ENCODE peak calls at places on chromosomes 3 and 15, in ten cellular contexts. H is AG04450, X is endothelial cell, C is GM13976, K is endodermal cell, A is IMR-90, Q is spleen, U is heart left ventricle, I is neural crest cell, B is coronary artery. P is an unnamed sample.

GRCh38 chr3:165195226-165195625 is 958 bp downstream of the SLITRK3 start:
- DNase-seq in K (peak), A (no peak), Q (no peak), C (no peak), X (no peak), B (no peak), U (no peak), H (no peak), I (peak), P (peak)

GRCh38 chr3:188343894-188344293 is 189.9 kb downstream of the LPP start:
- DNase-seq in H (no peak), B (no peak), X (no peak), U (no peak), C (no peak), K (no peak), Q (no peak), I (no peak), A (no peak), P (no peak)

GRCh38 chr15:64443747-64444621 is 16.4 kb upstream of the ZNF609 start:
- DNase-seq in A (peak), B (no peak), C (peak), X (no peak), K (no peak), Q (no peak), I (no peak), U (no peak), H (peak), P (no peak)

GRCh38 chr3:184448321-184449160 is 68.7 kb downstream of the CHRD start:
- DNase-seq in I (no peak), Q (no peak), K (no peak), H (peak), A (peak), X (no peak), C (no peak), B (no peak), U (no peak), P (no peak)

GRCh38 chr15:100114526-100114925 is 227.2 kb downstream of the ADAMTS17 start:
- DNase-seq in B (no peak), I (no peak), U (peak), C (no peak), A (peak), H (no peak), Q (peak), X (no peak), K (no peak), P (peak)

GRCh38 chr3:24947103-24947502 is 452.5 kb upstream of the THRB start:
- DNase-seq in A (no peak), X (no peak), K (no peak), U (no peak), C (no peak), Q (no peak), H (no peak), I (no peak), B (no peak), P (no peak)

GRCh38 chr3:122247087-122247824 is 63.8 kb downstream of the CASR start:
- DNase-seq in U (no peak), C (no peak), B (no peak), X (no peak), I (no peak), A (no peak), H (no peak), Q (peak), K (no peak), P (no peak)

GRCh38 chr3:24199305-24199704 is 254.2 kb downstream of the NR1D2 start:
- DNase-seq in X (no peak), I (no peak), Q (no peak), B (no peak), U (no peak), H (no peak), A (no peak), K (no peak), C (no peak), P (no peak)

GRCh38 chr3:12662593-12663310 is 1.2 kb downstream of the RAF1 start:
- DNase-seq in U (peak), K (peak), I (peak), H (no peak), X (peak), Q (peak), B (peak), C (no peak), A (peak), P (peak)

GRCh38 chr3:143088835-143089234 is 30.7 kb upstream of the CHST2 start:
- DNase-seq in H (no peak), X (no peak), U (no peak), A (no peak), B (no peak), K (no peak), C (no peak), Q (no peak), I (no peak), P (no peak)

GRCh38 chr3:126555795-126556636 is 2.7 kb downstream of the C3orf22 start:
- DNase-seq in U (peak), H (no peak), Q (peak), A (no peak), I (no peak), K (peak), B (peak), C (peak), X (peak), P (no peak)

GRCh38 chr15:29911705-29912104 is 89.4 kb upstream of the TJP1 start:
- DNase-seq in H (no peak), I (no peak), X (no peak), U (no peak), B (no peak), Q (no peak), A (peak), C (no peak), K (no peak), P (no peak)

GRCh38 chr3:184506579-184506978 is 55.0 kb upstream of the EPHB3 start:
- DNase-seq in B (no peak), A (peak), U (no peak), Q (no peak), C (no peak), K (no peak), X (no peak), H (no peak), I (no peak), P (no peak)

GRCh38 chr15:58758141-58758540 is 8.6 kb upstream of the ADAM10 start:
- DNase-seq in H (no peak), U (no peak), K (no peak), C (peak), A (peak), I (no peak), X (no peak), Q (no peak), B (no peak), P (no peak)

GRCh38 chr15:64089553-64090280 is 3.9 kb downstream of the CIAO2A start:
- DNase-seq in C (peak), Q (no peak), B (no peak), U (no peak), A (no peak), K (no peak), I (no peak), X (no peak), H (no peak), P (no peak)

GRCh38 chr15:83565553-83566159 is 88.3 kb upstream of the ADAMTSL3 start:
- DNase-seq in K (no peak), Q (no peak), I (peak), H (no peak), C (peak), X (peak), U (no peak), A (peak), B (no peak), P (peak)

GRCh38 chr3:15300318-15301078 is 31.9 kb downstream of the SH3BP5 start:
- DNase-seq in A (peak), K (no peak), Q (no peak), B (no peak), U (no peak), C (no peak), H (no peak), I (no peak), X (peak), P (no peak)

GRCh38 chr15:48507416-48508065 is 138.0 kb downstream of the FBN1 start:
- DNase-seq in Q (no peak), X (peak), I (peak), U (no peak), H (peak), A (peak), K (peak), B (no peak), C (peak), P (peak)

GRCh38 chr3:72446406-72447058 is 401.7 kb downstream of the SHQ1 start:
- DNase-seq in A (peak), H (no peak), Q (peak), C (no peak), I (peak), B (peak), K (peak), U (no peak), X (no peak), P (no peak)

DNA sequence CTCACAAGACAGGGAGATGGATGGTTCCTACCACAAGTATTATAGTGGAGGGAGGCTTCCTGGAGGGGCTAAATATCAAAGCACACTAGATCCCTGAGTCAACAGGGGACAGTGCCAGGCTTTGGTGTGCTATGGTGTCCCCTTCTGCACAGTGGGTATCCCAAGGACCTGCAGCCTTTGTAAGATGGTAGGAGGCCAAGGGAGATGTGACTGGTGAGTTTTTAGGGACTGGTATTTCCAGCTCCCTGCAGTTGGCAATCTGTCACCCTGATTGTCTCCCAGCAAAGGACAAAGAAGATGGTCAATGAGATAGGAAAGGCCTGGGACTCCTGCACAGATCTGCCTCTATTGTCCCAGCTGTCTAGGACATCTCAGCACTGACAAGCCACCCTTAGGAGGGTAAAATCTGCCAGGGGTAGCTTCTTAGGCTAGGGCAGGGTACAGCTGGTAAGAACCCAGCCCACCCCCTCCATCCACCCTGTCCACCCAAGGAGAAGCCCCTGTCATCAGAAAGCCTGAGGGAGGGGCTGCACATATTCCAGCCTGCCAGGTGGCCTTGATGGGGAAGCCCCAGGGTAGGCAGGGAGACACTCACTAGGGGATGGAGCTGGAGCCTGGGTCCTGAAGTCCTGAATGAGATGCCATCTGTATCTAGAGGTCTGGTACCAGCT is 623 bp downstream of the CYP1A1 start:
- DNase-seq in Q (no peak), U (no peak), C (no peak), A (no peak), H (no peak), I (no peak), B (peak), X (no peak), K (no peak), P (no peak)
- TF ChIP-seq CTCF in Q (no peak), U (no peak), C (no peak), A (no peak), H (no peak), I (no peak), B (no peak), X (no peak), K (no peak), P (no peak)

GRCh38 chr3:141465221-141465620 is 21.6 kb upstream of the RASA2 start:
- DNase-seq in B (no peak), K (no peak), H (no peak), U (no peak), Q (no peak), X (no peak), A (peak), C (no peak), I (no peak), P (no peak)
- TF ChIP-seq CTCF in B (no peak), K (no peak), H (peak), U (peak), Q (no peak), X (no peak), A (peak), C (no peak), I (no peak), P (no peak)

GRCh38 chr3:135736740-135737139 is 228.8 kb upstream of the PPP2R3A start:
- DNase-seq in K (peak), Q (no peak), B (no peak), X (peak), A (peak), I (no peak), H (no peak), U (no peak), C (no peak), P (peak)
- TF ChIP-seq CTCF in K (peak), Q (no peak), B (no peak), X (peak), A (peak), I (peak), H (peak), U (no peak), C (no peak), P (peak)

GRCh38 chr3:179027326-179027900 is 44.2 kb downstream of the ZMAT3 start:
- DNase-seq in B (no peak), C (no peak), A (peak), Q (no peak), X (no peak), U (no peak), I (no peak), H (no peak), K (no peak), P (peak)
- TF ChIP-seq CTCF in B (no peak), C (no peak), A (peak), Q (no peak), X (no peak), U (no peak), I (no peak), H (peak), K (no peak), P (no peak)

GRCh38 chr3:44509393-44509921 is 32.0 kb upstream of the ZNF445 start:
- DNase-seq in I (no peak), A (no peak), X (no peak), B (no peak), U (no peak), C (no peak), Q (no peak), H (no peak), K (no peak), P (peak)
- TF ChIP-seq CTCF in I (no peak), A (no peak), X (no peak), B (no peak), U (no peak), C (no peak), Q (no peak), H (no peak), K (no peak), P (no peak)

DNA sequence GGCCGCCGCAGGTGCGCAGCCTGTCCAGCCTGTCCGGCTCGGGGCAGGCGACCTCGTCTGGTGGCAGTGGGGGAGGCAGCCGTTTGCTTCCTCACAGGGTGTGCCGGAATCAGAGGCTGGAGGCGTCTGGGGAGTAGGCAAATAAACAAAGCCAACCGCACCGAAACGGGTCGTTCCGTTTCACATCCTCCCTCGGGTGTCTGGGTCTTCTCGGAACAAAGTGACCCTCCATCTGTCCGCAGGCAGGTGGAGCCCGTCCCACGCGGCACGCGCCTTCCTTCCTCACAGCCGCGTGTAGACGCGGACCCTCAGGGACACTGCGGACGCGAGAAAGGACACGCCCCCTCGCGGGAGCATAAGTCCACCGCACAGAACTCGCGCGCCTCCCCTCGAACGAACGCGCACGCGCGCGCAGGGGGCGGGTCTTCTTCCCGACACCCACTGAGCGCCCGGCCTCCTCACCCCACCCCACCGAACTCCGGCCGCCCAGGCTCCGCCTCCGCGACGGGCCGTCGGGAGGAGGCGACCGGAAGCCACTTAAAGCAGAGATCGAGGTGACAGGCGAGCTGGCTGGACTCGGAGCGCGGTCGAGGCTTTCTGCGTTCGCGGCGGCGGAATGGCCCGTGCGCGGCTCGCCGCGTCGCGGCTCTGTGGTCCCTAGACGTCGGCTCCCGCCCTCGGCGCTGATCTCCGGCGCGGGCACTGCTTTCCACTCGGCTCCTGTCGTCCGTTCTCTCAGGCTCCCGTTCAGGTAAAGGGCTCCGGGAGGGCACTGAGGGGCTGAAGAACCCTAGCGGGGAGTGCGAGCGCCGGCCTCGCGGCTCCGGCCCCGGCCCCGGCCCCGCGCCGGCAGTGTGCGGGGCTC is at the start of gene TIPARP:
- DNase-seq in Q (peak), A (peak), I (peak), C (peak), B (peak), K (peak), U (peak), H (peak), X (peak), P (peak)
- TF ChIP-seq CTCF in Q (peak), A (peak), I (peak), C (peak), B (peak), K (peak), U (peak), H (peak), X (peak), P (peak)